ENCODE peak calls at places on chromosomes 1 and 21, in four cellular contexts. E is lower lobe of right lung, X is fibroblast of mammary gland, A is foreskin fibroblast. H is an unnamed sample.

GRCh38 chr21:42527489-42528158 is 14.0 kb downstream of the SLC37A1 start:
- DNase-seq in E (no peak), X (no peak), A (no peak), H (no peak)

GRCh38 chr1:165573787-165574186 is 30.0 kb downstream of the LRRC52 start:
- DNase-seq in E (no peak), X (no peak), A (no peak), H (no peak)

GRCh38 chr1:91768786-91769697 is 116.9 kb downstream of the TGFBR3 start:
- DNase-seq in E (no peak), X (peak), A (peak), H (no peak)

GRCh38 chr1:54480201-54480848 is 67.7 kb upstream of the ACOT11 start:
- DNase-seq in E (no peak), X (no peak), A (no peak), H (no peak)

GRCh38 chr1:33429846-33430750 is 797 bp downstream of the PHC2 start:
- DNase-seq in E (peak), X (no peak), A (no peak), H (no peak)

GRCh38 chr1:12001249-12001917 is 17.9 kb upstream of the MIIP start:
- DNase-seq in E (no peak), X (peak), A (peak), H (no peak)

GRCh38 chr1:1123581-1124507 is 8.0 kb upstream of the C1orf159 start:
- DNase-seq in E (peak), X (peak), A (peak), H (no peak)

GRCh38 chr1:202807367-202807925 is 775 bp downstream of the KDM5B start:
- DNase-seq in E (peak), X (no peak), A (peak), H (peak)

GRCh38 chr21:18370292-18370691 is 33.3 kb downstream of the TMPRSS15 start:
- DNase-seq in E (no peak), X (no peak), A (no peak), H (no peak)

GRCh38 chr1:30752651-30752908 is 5.0 kb downstream of the LAPTM5 start:
- DNase-seq in E (no peak), X (no peak), A (no peak), H (no peak)

GRCh38 chr1:30751830-30752650 is 5.5 kb downstream of the LAPTM5 start:
- DNase-seq in E (no peak), X (no peak), A (no peak), H (no peak)

GRCh38 chr1:30748699-30749401 is 8.7 kb downstream of the LAPTM5 start:
- DNase-seq in E (peak), X (peak), A (no peak), H (peak)

GRCh38 chr1:30749691-30750583 is 7.6 kb downstream of the LAPTM5 start:
- DNase-seq in E (no peak), X (no peak), A (no peak), H (no peak)

DNA sequence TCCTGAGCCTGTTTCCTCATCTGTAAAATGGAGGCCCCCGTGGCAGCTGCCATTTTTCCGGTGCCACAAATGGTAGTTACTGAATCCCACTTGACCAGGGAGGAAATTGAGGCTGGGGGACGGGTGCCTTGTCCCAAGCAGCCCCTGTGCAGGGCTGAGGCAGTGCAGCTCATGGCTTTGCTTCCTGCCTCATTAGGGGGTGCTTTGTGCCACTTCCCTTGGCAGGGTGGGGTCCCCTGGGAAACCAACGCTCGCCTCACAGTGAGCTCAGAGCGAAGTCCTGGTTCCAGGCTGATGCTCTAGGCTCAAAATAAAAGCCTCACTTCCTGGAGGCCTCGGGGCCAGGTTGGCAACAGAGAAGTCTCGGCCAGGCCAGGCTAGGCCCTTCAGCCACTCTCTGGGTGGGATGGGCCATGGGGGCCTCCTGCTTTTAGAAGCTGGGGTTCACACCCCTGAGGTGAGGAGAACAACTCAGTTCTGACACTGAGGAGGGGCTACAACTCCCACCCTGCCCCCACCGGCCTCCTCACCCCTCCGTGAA is 6.8 kb downstream of the LAPTM5 start:
- DNase-seq in E (no peak), X (no peak), A (no peak), H (no peak)
- H3K4me3 ChIP-seq in E (no peak), X (no peak), A (no peak), H (no peak)

GRCh38 chr1:93143729-93144229 is 36.4 kb downstream of the TMED5 start:
- DNase-seq in E (no peak), X (no peak), A (no peak), H (no peak)
- TF ChIP-seq CTCF in E (no peak), X (no peak), A (no peak), H (no peak)

GRCh38 chr1:157870477-157870876 is 28.9 kb upstream of the CD5L start:
- DNase-seq in E (no peak), X (no peak), A (no peak), H (no peak)

GRCh38 chr1:157868664-157869063 is 27.1 kb upstream of the CD5L start:
- DNase-seq in E (no peak), X (no peak), A (no peak), H (no peak)
- H3K4me3 ChIP-seq in E (no peak), X (no peak), A (no peak), H (no peak)

GRCh38 chr1:182484531-182485257 is 34.7 kb downstream of the RGSL1 start:
- DNase-seq in E (no peak), X (no peak), A (no peak), H (peak)
- TF ChIP-seq CTCF in E (peak), X (no peak), A (no peak), H (peak)

DNA sequence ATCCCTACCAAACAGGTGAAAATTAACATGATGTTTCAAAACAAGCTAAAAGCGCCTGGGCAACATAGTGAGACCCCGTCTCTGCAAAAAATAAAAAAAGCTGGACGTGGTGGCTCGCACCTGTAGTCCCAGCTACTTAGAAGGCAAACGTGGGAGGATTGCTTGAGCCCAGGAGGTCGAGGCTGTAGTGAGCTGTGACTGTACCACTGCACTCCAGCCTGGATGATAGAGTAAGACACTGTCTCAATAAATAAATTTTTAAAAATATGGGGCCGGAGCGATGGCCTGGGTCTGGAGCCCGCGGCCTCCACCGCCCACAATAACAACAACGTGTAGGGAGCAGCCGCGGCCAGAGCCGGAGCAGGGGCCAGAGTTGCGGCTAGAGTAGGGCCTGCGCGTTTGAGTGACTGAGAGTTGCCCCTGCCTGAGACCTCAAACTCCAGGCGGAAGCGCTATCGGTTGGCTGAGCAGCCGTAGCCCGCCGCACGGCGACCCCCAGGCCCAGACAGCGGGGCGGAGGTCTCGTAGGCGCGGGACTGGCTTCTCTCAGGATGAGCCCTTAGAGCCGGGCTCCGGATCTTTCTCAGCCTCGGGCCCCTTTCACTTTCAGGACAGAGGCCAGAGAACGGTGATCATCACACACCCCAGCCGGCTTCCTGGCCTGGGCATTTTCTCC is 41.4 kb downstream of the ZMYM1 start:
- DNase-seq in E (no peak), X (peak), A (peak), H (no peak)
- H3K4me3 ChIP-seq in E (peak), X (peak), A (peak), H (no peak)

DNA sequence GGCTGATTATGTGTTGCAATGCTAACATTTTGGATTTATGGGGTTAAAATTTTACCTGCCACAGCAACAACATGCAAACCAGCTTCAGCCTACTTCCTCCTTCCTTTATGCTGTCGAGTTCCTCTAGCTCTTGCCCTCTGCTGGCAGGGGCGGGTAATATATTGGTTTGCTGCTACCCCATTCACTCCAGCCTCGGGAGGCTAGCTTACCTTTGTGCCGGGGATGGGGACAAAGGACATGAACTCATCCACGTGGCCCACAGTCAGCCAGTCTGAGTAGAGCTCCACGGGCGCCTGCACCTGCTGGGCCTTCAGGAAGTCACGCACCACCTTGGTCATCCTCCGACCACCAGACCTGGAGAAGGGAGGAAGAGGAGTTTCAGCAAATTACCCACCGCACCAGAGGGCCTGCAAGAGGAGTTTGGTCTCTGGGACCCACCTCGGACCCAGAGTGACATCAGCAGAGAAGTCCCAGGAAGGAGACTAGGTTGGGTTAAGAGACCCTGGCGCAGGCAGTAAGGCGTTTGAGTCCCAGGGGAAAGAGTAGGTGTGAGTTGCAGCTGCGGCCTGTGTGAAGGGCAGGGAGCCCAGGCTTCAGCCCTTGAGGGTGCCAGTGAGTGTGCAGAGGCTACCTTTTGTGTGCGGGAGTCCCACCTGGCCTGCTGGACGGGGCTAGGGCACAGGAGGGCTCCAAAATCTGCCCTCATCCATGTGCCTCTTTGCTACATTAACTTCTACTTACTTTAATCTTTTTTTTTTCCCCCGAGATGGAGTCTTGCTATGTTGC is 21.8 kb upstream of the SDHB start:
- DNase-seq in E (no peak), X (peak), A (peak), H (peak)
- TF ChIP-seq CTCF in E (peak), X (peak), A (peak), H (peak)

H was measured in epithelial cell of esophagus.